ENCODE peak calls at places on chromosomes 12 and 14, in eight cellular contexts. K is mammary epithelial cell; O is adrenal gland; G is T-helper 17 cell; V is OCI-LY7; N is activated CD4-positive, alpha-beta memory T cell treated with anti-CD3 and anti-CD28 coated beads, Interleukin-2, amount 10 ng/mL, durations not matched to agents 7 days and 5 days; L is HS-27A; R is activated T-cell treated with anti-CD3 and anti-CD28 coated beads for 24 hours. F is an unnamed sample.

GRCh38 chr12:116033765-116034164 is 243.7 kb downstream of the MED13L start:
- DNase-seq in R (no peak), N (no peak), O (no peak), L (no peak), V (no peak), K (no peak), G (no peak), F (no peak)

GRCh38 chr12:125684968-125685790 is 619.9 kb downstream of the AACS start:
- DNase-seq in V (no peak), N (no peak), O (no peak), R (no peak), L (no peak), K (no peak), G (no peak), F (no peak)

GRCh38 chr14:91149462-91149861 is 35.6 kb downstream of the DGLUCY start:
- DNase-seq in R (no peak), V (no peak), O (peak), L (peak), K (peak), G (no peak), N (no peak), F (no peak)

GRCh38 chr12:105423921-105424320 is 93.4 kb downstream of the C12orf75 start:
- DNase-seq in V (no peak), O (no peak), N (no peak), K (no peak), L (no peak), G (no peak), R (no peak), F (no peak)

GRCh38 chr12:56488041-56488955 is at the start of gene GLS2:
- DNase-seq in K (peak), G (peak), L (no peak), R (peak), N (peak), V (no peak), O (peak), F (no peak)

GRCh38 chr14:99280041-99280731 is 8.2 kb upstream of the BCL11B start:
- DNase-seq in K (no peak), L (no peak), V (no peak), R (no peak), N (no peak), G (no peak), O (no peak), F (no peak)

GRCh38 chr12:100797246-100797645 is 2.7 kb downstream of the ANO4 start:
- DNase-seq in K (no peak), L (no peak), V (no peak), R (no peak), N (no peak), O (no peak), G (no peak), F (no peak)

GRCh38 chr12:3034067-3034750 is 43.0 kb upstream of the TSPAN9 start:
- DNase-seq in G (no peak), R (peak), N (peak), K (peak), V (peak), L (no peak), O (peak), F (peak)

GRCh38 chr12:131266591-131267467 is 313.1 kb downstream of the ADGRD1 start:
- DNase-seq in G (no peak), V (no peak), L (no peak), K (no peak), O (no peak), N (no peak), R (no peak), F (no peak)

GRCh38 chr14:90785474-90785873 is 30.8 kb downstream of the TTC7B start:
- DNase-seq in V (no peak), G (no peak), O (peak), N (no peak), L (no peak), R (no peak), K (no peak), F (no peak)